ENCODE peak calls at places on chromosomes 3 and 15, in nine cellular contexts. W is psoas muscle, P is right lobe of liver, G is esophagus muscularis mucosa, J is aorta, I is GM12878, H is GM23248, Y is endodermal cell, T is uterus. E is an unnamed sample. For H3K9me3, the result is how much of the 10 kb centered on the place peaks cover.

GRCh38 chr3:160319322-160319721 is 79.7 kb downstream of the IFT80 start:
- DNase-seq in W (no peak), P (no peak), G (no peak), J (no peak), I (no peak), H (no peak), Y (no peak), T (no peak), E (no peak)

GRCh38 chr15:95864467-95864886 is 466.0 kb upstream of the NR2F2 start:
- DNase-seq in W (no peak), P (no peak), G (no peak), J (no peak), I (peak), H (no peak), Y (no peak), T (peak), E (no peak)

GRCh38 chr15:28984421-28985375 is 98.9 kb downstream of the APBA2 start:
- DNase-seq in W (no peak), P (no peak), G (peak), J (no peak), I (no peak), H (peak), Y (peak), T (no peak), E (no peak)

GRCh38 chr15:80693682-80694623 is 1.2 kb upstream of the ABHD17C start:
- DNase-seq in W (no peak), P (no peak), G (no peak), J (no peak), I (no peak), H (peak), Y (no peak), T (no peak), E (no peak)

GRCh38 chr15:80685628-80686027 is 9.5 kb upstream of the ABHD17C start:
- DNase-seq in W (no peak), P (no peak), G (no peak), J (no peak), I (no peak), H (no peak), Y (no peak), T (no peak), E (no peak)

GRCh38 chr3:49357466-49358216 is 512 bp downstream of the GPX1 start:
- DNase-seq in W (peak), P (peak), G (no peak), J (peak), I (no peak), H (peak), Y (peak), T (peak), E (peak)

GRCh38 chr15:33111051-33111451 is 83.5 kb downstream of the FMN1 start:
- DNase-seq in W (no peak), P (no peak), G (no peak), J (no peak), I (no peak), H (peak), Y (no peak), T (no peak), E (no peak)

GRCh38 chr3:148883163-148883562 is 18.1 kb downstream of the CPA3 start:
- DNase-seq in W (no peak), P (no peak), G (no peak), J (no peak), I (no peak), H (no peak), Y (no peak), T (no peak), E (no peak)

GRCh38 chr15:79442911-79443310 is 10.8 kb downstream of the MINAR1 start:
- DNase-seq in W (no peak), P (no peak), G (no peak), J (no peak), I (no peak), H (no peak), Y (no peak), T (no peak), E (no peak)

GRCh38 chr3:86921981-86922680 is 68.8 kb downstream of the VGLL3 start:
- DNase-seq in W (no peak), P (no peak), G (no peak), J (no peak), I (no peak), H (peak), Y (no peak), T (no peak), E (no peak)

GRCh38 chr3:21752749-21753347 is 1.8 kb upstream of the ZNF385D start:
- DNase-seq in W (no peak), P (no peak), G (no peak), J (no peak), I (no peak), H (peak), Y (no peak), T (no peak), E (no peak)

GRCh38 chr3:110378481-110378880 is 693.1 kb upstream of the NECTIN3 start:
- DNase-seq in W (no peak), P (no peak), G (no peak), J (no peak), I (no peak), H (no peak), Y (no peak), T (no peak), E (no peak)

GRCh38 chr3:123883656-123884257 is 375 bp downstream of the MYLK start:
- DNase-seq in W (no peak), P (no peak), G (peak), J (peak), I (no peak), H (peak), Y (peak), T (peak), E (no peak)

GRCh38 chr15:63528138-63528659 is 23.8 kb downstream of the USP3 start:
- DNase-seq in W (no peak), P (no peak), G (no peak), J (no peak), I (no peak), H (peak), Y (no peak), T (no peak), E (no peak)

GRCh38 chr15:90358124-90359033 is 6.3 kb downstream of the ZNF774 start:
- DNase-seq in W (no peak), P (no peak), G (no peak), J (no peak), I (no peak), H (peak), Y (no peak), T (no peak), E (no peak)

GRCh38 chr3:31895471-31895870 is 85.6 kb downstream of the OSBPL10 start:
- DNase-seq in W (no peak), P (no peak), G (no peak), J (no peak), I (no peak), H (peak), Y (no peak), T (no peak), E (no peak)

GRCh38 chr3:183285828-183286457 is 32.9 kb downstream of the B3GNT5 start:
- DNase-seq in W (peak), P (peak), G (peak), J (peak), I (peak), H (peak), Y (no peak), T (peak), E (peak)

GRCh38 chr3:169150343-169150742 is 513.2 kb downstream of the MECOM start:
- DNase-seq in W (no peak), P (no peak), G (no peak), J (no peak), I (no peak), H (no peak), Y (no peak), T (no peak), E (no peak)

GRCh38 chr15:42584031-42584765 is 8.8 kb downstream of the STARD9 start:
- DNase-seq in W (no peak), P (no peak), G (no peak), J (no peak), I (no peak), H (peak), Y (peak), T (no peak), E (no peak)

GRCh38 chr15:85955501-85956391 is 123.9 kb upstream of the AGBL1 start:
- DNase-seq in W (no peak), P (no peak), G (no peak), J (no peak), I (peak), H (no peak), Y (no peak), T (no peak), E (no peak)

GRCh38 chr3:45480218-45480617 is 91.8 kb downstream of the LARS2 start:
- DNase-seq in W (no peak), P (peak), G (no peak), J (no peak), I (no peak), H (peak), Y (no peak), T (no peak), E (no peak)

GRCh38 chr15:37100109-37100873 is at the start of gene MEIS2:
- DNase-seq in W (peak), P (peak), G (peak), J (peak), I (peak), H (peak), Y (peak), T (peak), E (peak)

GRCh38 chr3:112459750-112460149 is 39.5 kb downstream of the BTLA start:
- DNase-seq in W (no peak), P (no peak), G (no peak), J (no peak), I (peak), H (no peak), Y (no peak), T (no peak), E (no peak)

GRCh38 chr3:120163816-120164215 is 69.6 kb upstream of the GSK3B start:
- DNase-seq in W (no peak), P (no peak), G (no peak), J (no peak), I (no peak), H (no peak), Y (no peak), T (no peak), E (no peak)

GRCh38 chr3:51538459-51539290 is at the start of gene RAD54L2:
- DNase-seq in W (peak), P (peak), G (no peak), J (peak), I (peak), H (peak), Y (peak), T (peak), E (peak)

GRCh38 chr3:107430214-107431047 is 53.2 kb downstream of the CCDC54 start:
- DNase-seq in W (no peak), P (no peak), G (no peak), J (no peak), I (no peak), H (peak), Y (peak), T (peak), E (no peak)

GRCh38 chr3:52331091-52331490 is 15.0 kb downstream of the DNAH1 start:
- DNase-seq in W (no peak), P (no peak), G (no peak), J (no peak), I (no peak), H (no peak), Y (no peak), T (no peak), E (no peak)

GRCh38 chr3:66441124-66441523 is 59.7 kb downstream of the LRIG1 start:
- DNase-seq in W (no peak), P (no peak), G (no peak), J (no peak), I (no peak), H (peak), Y (peak), T (no peak), E (no peak)

GRCh38 chr3:65995030-65995429 is 43.7 kb downstream of the MAGI1 start:
- DNase-seq in W (no peak), P (no peak), G (no peak), J (no peak), I (no peak), H (peak), Y (no peak), T (no peak), E (no peak)

GRCh38 chr15:68229386-68230156 is at the start of gene CLN6:
- DNase-seq in W (peak), P (peak), G (peak), J (peak), I (peak), H (peak), Y (peak), T (peak), E (peak)

GRCh38 chr15:100959066-100960050 is 40.2 kb downstream of the LRRK1 start:
- DNase-seq in W (no peak), P (no peak), G (no peak), J (no peak), I (no peak), H (no peak), Y (no peak), T (no peak), E (no peak)

GRCh38 chr3:66017084-66017990 is 21.4 kb downstream of the MAGI1 start:
- DNase-seq in W (no peak), P (no peak), G (no peak), J (no peak), I (no peak), H (no peak), Y (no peak), T (no peak), E (no peak)

GRCh38 chr3:70854108-70854507 is 541.7 kb upstream of the MDFIC2 start:
- DNase-seq in W (no peak), P (no peak), G (no peak), J (no peak), I (no peak), H (no peak), Y (no peak), T (no peak), E (no peak)

GRCh38 chr3:94069242-94069813 is 6.5 kb downstream of the NSUN3 start:
- DNase-seq in W (no peak), P (no peak), G (no peak), J (no peak), I (no peak), H (peak), Y (no peak), T (no peak), E (no peak)

GRCh38 chr15:55282284-55282833 is 7.3 kb downstream of the RAB27A start:
- DNase-seq in W (no peak), P (no peak), G (no peak), J (no peak), I (no peak), H (peak), Y (no peak), T (no peak), E (no peak)

GRCh38 chr15:90126457-90127435 is 24.5 kb upstream of the IDH2 start:
- DNase-seq in W (peak), P (peak), G (no peak), J (no peak), I (no peak), H (peak), Y (peak), T (no peak), E (no peak)

GRCh38 chr15:33154366-33155166 is 39.9 kb downstream of the FMN1 start:
- DNase-seq in W (no peak), P (no peak), G (no peak), J (no peak), I (no peak), H (peak), Y (no peak), T (no peak), E (no peak)

GRCh38 chr3:129593230-129593594 is 13.3 kb downstream of the PLXND1 start:
- DNase-seq in W (no peak), P (no peak), G (no peak), J (no peak), I (no peak), H (peak), Y (peak), T (no peak), E (no peak)

GRCh38 chr3:181713300-181713647 is 1.5 kb downstream of the SOX2 start:
- DNase-seq in W (no peak), P (no peak), G (peak), J (no peak), I (no peak), H (no peak), Y (no peak), T (no peak), E (no peak)
- H3K4me3 ChIP-seq in W (no peak), P (no peak), G (peak), J (no peak), I (no peak), H (no peak), Y (peak), T (no peak), E (peak)

DNA sequence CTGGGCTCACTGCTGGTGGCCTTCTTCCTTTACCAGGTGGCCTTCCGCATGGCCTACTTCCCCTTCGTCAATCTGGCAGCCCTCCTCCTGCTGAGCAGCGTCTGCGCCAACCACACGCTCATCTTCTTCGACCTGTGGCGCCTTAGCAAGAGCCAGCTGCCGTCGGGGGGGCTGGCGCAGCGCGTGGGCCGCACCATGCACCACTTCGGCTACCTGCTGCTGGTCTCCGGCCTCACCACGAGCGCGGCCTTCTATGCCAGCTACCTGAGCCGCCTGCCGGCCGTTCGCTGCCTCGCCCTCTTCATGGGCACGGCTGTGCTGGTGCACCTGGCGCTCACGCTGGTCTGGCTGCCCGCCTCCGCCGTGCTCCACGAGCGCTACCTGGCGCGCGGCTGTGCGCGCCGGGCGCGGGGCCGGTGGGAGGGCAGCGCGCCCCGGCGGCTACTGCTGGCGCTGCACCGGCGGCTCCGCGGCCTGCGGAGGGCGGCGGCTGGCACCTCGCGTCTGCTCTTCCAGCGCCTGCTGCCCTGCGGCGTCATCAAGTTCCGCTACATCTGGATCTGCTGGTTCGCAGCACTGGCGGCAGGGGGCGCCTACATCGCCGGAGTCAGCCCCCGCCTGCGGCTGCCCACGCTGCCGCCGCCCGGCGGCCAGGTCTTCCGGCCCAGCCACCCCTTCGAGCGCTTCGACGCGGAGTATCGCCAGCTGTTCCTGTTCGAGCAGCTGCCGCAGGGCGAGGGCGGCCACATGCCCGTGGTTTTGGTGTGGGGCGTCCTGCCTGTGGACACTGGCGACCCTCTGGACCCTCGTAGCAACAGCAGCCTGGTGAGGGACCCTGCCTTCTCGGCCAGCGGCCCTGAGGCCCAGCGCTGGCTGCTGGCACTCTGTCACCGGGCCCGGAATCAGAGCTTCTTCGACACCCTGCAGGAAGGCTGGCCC is 9.9 kb downstream of the DISP2 start:
- DNase-seq in W (peak), P (peak), G (no peak), J (peak), I (peak), H (peak), Y (peak), T (peak), E (peak)
- H3K27ac ChIP-seq in W (peak), P (no peak), G (no peak), J (no peak), I (no peak), H (no peak), Y (no peak), T (no peak), E (no peak)

GRCh38 chr15:98835889-98836288 is 171.7 kb downstream of the PGPEP1L start:
- DNase-seq in W (no peak), P (no peak), G (no peak), J (no peak), I (no peak), H (no peak), Y (no peak), T (no peak), E (no peak)
- H3K9me3 ChIP-seq in W (under half), P (under half), G (under half), J (under half), I (under half), H (under half), Y (under half), T (under half), E (under half)

GRCh38 chr3:8938021-8938420 is 25.3 kb downstream of the RAD18 start:
- DNase-seq in W (no peak), P (no peak), G (no peak), J (no peak), I (no peak), H (peak), Y (no peak), T (no peak), E (no peak)
- H3K4me3 ChIP-seq in W (no peak), P (no peak), G (no peak), J (no peak), I (no peak), H (no peak), Y (no peak), T (no peak), E (no peak)